ENCODE peak calls at places on chromosomes 4 and X, in six cellular contexts. K is A673; Z is adipocyte; T is ecto neural progenitor cell; G is activated CD4-positive, CD25-positive, alpha-beta regulatory T cell; C is activated CD8-positive, alpha-beta memory T cell treated with anti-CD3 and anti-CD28 coated beads for 1 hour. L is an unnamed sample.

GRCh38 chr4:38154681-38155588 is 194.7 kb downstream of the PTTG2 start:
- DNase-seq in Z (no peak), G (no peak), T (no peak), C (no peak), K (no peak), L (peak)

GRCh38 chr4:76569695-76570094 is 134.7 kb downstream of the SHROOM3 start:
- DNase-seq in C (no peak), K (no peak), T (no peak), G (no peak), Z (no peak), L (no peak)

GRCh38 chr4:167826281-167826680 is 266.1 kb upstream of the ANXA10 start:
- DNase-seq in T (no peak), G (no peak), Z (peak), K (peak), C (no peak), L (peak)

GRCh38 chr4:3106339-3107186 is 32.1 kb downstream of the HTT start:
- DNase-seq in G (peak), C (peak), T (peak), K (peak), Z (peak), L (peak)

GRCh38 chr4:16026155-16026761 is 57.6 kb downstream of the PROM1 start:
- DNase-seq in Z (peak), G (no peak), C (no peak), T (no peak), K (peak), L (peak)

GRCh38 chrX:145506225-145506624 is 258.9 kb downstream of the SPANXN1 start:
- DNase-seq in Z (no peak), T (no peak), K (no peak), G (no peak), C (no peak), L (no peak)

GRCh38 chr4:138162259-138162658 is 79.9 kb downstream of the SLC7A11 start:
- DNase-seq in K (no peak), G (no peak), T (no peak), C (no peak), Z (peak), L (no peak)

GRCh38 chr4:152773322-152773721 is 6.2 kb downstream of the TIGD4 start:
- DNase-seq in G (no peak), C (no peak), K (no peak), T (no peak), Z (no peak), L (no peak)

GRCh38 chr4:66062044-66062443 is 391.8 kb upstream of the EPHA5 start:
- DNase-seq in T (no peak), Z (peak), G (no peak), K (peak), C (no peak), L (peak)

GRCh38 chr4:123260429-123261052 is 136.1 kb upstream of the SPRY1 start:
- DNase-seq in K (peak), C (no peak), Z (no peak), G (no peak), T (no peak), L (no peak)

GRCh38 chr4:53899544-53900274 is 164.7 kb downstream of the CHIC2 start:
- DNase-seq in G (no peak), T (no peak), Z (peak), C (no peak), K (no peak), L (peak)

GRCh38 chr4:185541251-185541671 is 6.0 kb upstream of the PDLIM3 start:
- DNase-seq in T (no peak), Z (no peak), G (no peak), C (no peak), K (no peak), L (no peak)

GRCh38 chrX:120316587-120317283 is 5.5 kb upstream of the TMEM255A start:
- DNase-seq in T (no peak), C (no peak), Z (no peak), G (no peak), K (no peak), L (no peak)

GRCh38 chrX:124229374-124229773 is 103.1 kb upstream of the TEX13D start:
- DNase-seq in K (no peak), Z (no peak), G (no peak), C (no peak), T (no peak), L (no peak)

GRCh38 chrX:30313322-30313721 is 4.1 kb upstream of the NR0B1 start:
- DNase-seq in K (no peak), C (no peak), Z (no peak), G (no peak), T (no peak), L (no peak)

GRCh38 chr4:159677521-159677920 is 574.6 kb downstream of the RAPGEF2 start:
- DNase-seq in T (no peak), G (no peak), Z (peak), C (no peak), K (peak), L (no peak)

GRCh38 chr4:48483777-48484493 is 792 bp downstream of the SLC10A4 start:
- DNase-seq in C (no peak), T (peak), K (no peak), G (no peak), Z (no peak), L (no peak)

GRCh38 chrX:104250470-104250869 is 4.3 kb downstream of the ESX1 start:
- DNase-seq in T (no peak), C (no peak), K (no peak), Z (no peak), G (no peak), L (no peak)

GRCh38 chrX:151702021-151702714 is 6.9 kb downstream of the PRRG3 start:
- DNase-seq in K (no peak), G (no peak), Z (peak), C (no peak), T (no peak), L (no peak)

GRCh38 chr4:152690706-152691651 is 11.2 kb upstream of the TMEM154 start:
- DNase-seq in G (no peak), K (no peak), C (no peak), Z (no peak), T (no peak), L (no peak)

GRCh38 chr4:126777649-126778048 is 855.1 kb upstream of the INTU start:
- DNase-seq in G (no peak), C (no peak), K (peak), Z (peak), T (no peak), L (peak)

GRCh38 chrX:71619193-71619592 is 882 bp upstream of the CXCR3 start:
- DNase-seq in T (no peak), G (peak), Z (no peak), K (no peak), C (no peak), L (no peak)

GRCh38 chr4:115418997-115419396 is 305.6 kb upstream of the NDST4 start:
- DNase-seq in K (peak), C (no peak), T (no peak), G (no peak), Z (no peak), L (no peak)

GRCh38 chr4:38829237-38829636 is 24.6 kb upstream of the TLR1 start:
- DNase-seq in K (no peak), Z (no peak), G (no peak), T (no peak), C (no peak), L (no peak)

GRCh38 chrX:76366972-76367371 is 60.5 kb upstream of the MAGEE1 start:
- DNase-seq in G (no peak), Z (no peak), T (no peak), K (no peak), C (no peak), L (no peak)

GRCh38 chr4:71113294-71113693 is 119.8 kb downstream of the DCK start:
- DNase-seq in K (no peak), C (no peak), G (no peak), T (no peak), Z (no peak), L (no peak)

GRCh38 chrX:41971346-41971745 is 48.0 kb upstream of the CASK start:
- DNase-seq in K (no peak), C (no peak), Z (no peak), G (no peak), T (no peak), L (no peak)

GRCh38 chr4:75494563-75494962 is 19.6 kb downstream of the RCHY1 start:
- DNase-seq in K (no peak), C (no peak), G (no peak), Z (peak), T (no peak), L (peak)

GRCh38 chrX:148422531-148422930 is 77.9 kb upstream of the AFF2 start:
- DNase-seq in K (no peak), C (no peak), Z (no peak), T (no peak), G (no peak), L (no peak)

GRCh38 chr4:1800805-1801204 is 7.7 kb downstream of the FGFR3 start:
- DNase-seq in T (no peak), G (no peak), K (no peak), Z (no peak), C (no peak), L (no peak)